ENCODE peak calls at places on chromosomes 6 and 20, in five cellular contexts. T, R, Y, S and I are unnamed samples. For H3K4me1, the result is how much of the 10 kb centered on the place peaks cover.

GRCh38 chr6:133705071-133705470 is 183.8 kb upstream of the TCF21 start:
- DNase-seq in S (peak), Y (no peak), R (no peak), T (no peak), I (no peak)

GRCh38 chr20:3697588-3698235 is 14.7 kb downstream of the SIGLEC1 start:
- DNase-seq in R (no peak), T (no peak), Y (no peak), S (no peak), I (peak)

GRCh38 chr6:146027586-146028249 is 1.1 kb upstream of the GRM1 start:
- DNase-seq in R (no peak), Y (no peak), S (no peak), T (no peak), I (no peak)

GRCh38 chr6:56529594-56530191 is 113.0 kb downstream of the DST start:
- DNase-seq in R (no peak), Y (no peak), T (no peak), S (peak), I (no peak)

GRCh38 chr20:60292001-60292520 is 333.8 kb downstream of the CDH26 start:
- DNase-seq in Y (no peak), S (no peak), T (no peak), R (no peak), I (no peak)

GRCh38 chr6:164379786-164380185 is 929.6 kb downstream of the C6orf118 start:
- DNase-seq in S (peak), Y (no peak), R (no peak), T (no peak), I (no peak)

GRCh38 chr6:160055378-160055777 is 66.2 kb upstream of the SLC22A1 start:
- DNase-seq in R (peak), Y (no peak), T (peak), S (no peak), I (no peak)

GRCh38 chr6:11055127-11055627 is 11.1 kb upstream of the ELOVL2 start:
- DNase-seq in S (peak), R (no peak), T (no peak), Y (no peak), I (no peak)

GRCh38 chr6:154526997-154527396 is 16.5 kb upstream of the CNKSR3 start:
- DNase-seq in T (no peak), Y (no peak), S (no peak), R (no peak), I (no peak)

GRCh38 chr6:71852951-71853350 is 33.4 kb upstream of the RIMS1 start:
- DNase-seq in S (no peak), T (no peak), Y (no peak), R (no peak), I (no peak)

GRCh38 chr6:53312355-53312754 is 36.4 kb downstream of the ELOVL5 start:
- DNase-seq in S (no peak), T (no peak), R (no peak), Y (no peak), I (no peak)

GRCh38 chr6:37168809-37169457 is 1.0 kb upstream of the PIM1 start:
- DNase-seq in S (no peak), Y (peak), R (no peak), T (no peak), I (no peak)

GRCh38 chr6:14763616-14764015 is 482.3 kb upstream of the JARID2 start:
- DNase-seq in Y (no peak), R (no peak), S (no peak), T (no peak), I (no peak)

GRCh38 chr6:43308101-43308989 is at the start of gene CRIP3:
- DNase-seq in R (peak), S (peak), T (no peak), Y (peak), I (no peak)

GRCh38 chr6:33082702-33083101 is 6.9 kb downstream of the HLA-DPB1 start:
- DNase-seq in T (no peak), S (peak), Y (peak), R (no peak), I (no peak)

GRCh38 chr6:52724406-52725121 is 38.7 kb downstream of the GSTA2 start:
- DNase-seq in Y (peak), R (peak), S (peak), T (peak), I (peak)

GRCh38 chr6:1856381-1856780 is 246.7 kb downstream of the FOXC1 start:
- DNase-seq in R (no peak), Y (no peak), T (no peak), S (peak), I (no peak)

GRCh38 chr20:13898012-13898612 is 92.3 kb downstream of the SEL1L2 start:
- DNase-seq in T (no peak), R (no peak), Y (no peak), S (no peak), I (no peak)

GRCh38 chr6:111713811-111714210 is 108.1 kb upstream of the TRAF3IP2 start:
- DNase-seq in S (no peak), T (no peak), R (no peak), Y (no peak), I (no peak)
- H3K4me1 ChIP-seq in S (under half), T (under half), R (under half), Y (under half), I (under half)

DNA sequence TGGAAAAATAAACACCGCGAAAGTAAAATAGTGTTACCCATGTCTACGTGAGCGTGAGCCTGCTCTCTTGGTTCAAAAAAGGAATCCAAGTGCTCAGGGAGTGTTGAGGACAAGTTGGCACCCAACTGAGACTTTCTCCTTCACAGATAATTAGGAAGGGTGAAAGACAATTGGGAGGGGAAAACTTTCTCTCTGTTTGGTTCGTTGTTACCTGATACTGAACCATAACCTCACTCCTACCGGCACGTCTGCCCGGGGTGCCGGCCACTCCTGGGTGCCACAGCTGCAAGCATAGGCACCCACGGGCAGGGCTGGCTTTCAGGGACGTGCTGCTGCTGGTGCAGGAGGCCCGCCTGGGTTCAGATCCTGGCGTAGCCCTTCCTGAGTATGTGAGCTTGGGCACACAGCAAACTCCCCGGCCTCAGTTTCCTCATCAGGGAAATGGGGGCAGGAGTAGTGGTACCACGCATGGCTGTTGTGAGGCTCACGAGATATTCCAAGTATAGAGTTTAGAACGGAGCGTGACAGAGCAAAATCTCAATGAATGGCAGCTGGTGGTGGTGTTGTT is 38.2 kb upstream of the PMEPA1 start:
- DNase-seq in T (no peak), S (peak), R (peak), Y (no peak), I (no peak)
- H3K4me3 ChIP-seq in T (no peak), S (no peak), R (no peak), Y (peak), I (no peak)

DNA sequence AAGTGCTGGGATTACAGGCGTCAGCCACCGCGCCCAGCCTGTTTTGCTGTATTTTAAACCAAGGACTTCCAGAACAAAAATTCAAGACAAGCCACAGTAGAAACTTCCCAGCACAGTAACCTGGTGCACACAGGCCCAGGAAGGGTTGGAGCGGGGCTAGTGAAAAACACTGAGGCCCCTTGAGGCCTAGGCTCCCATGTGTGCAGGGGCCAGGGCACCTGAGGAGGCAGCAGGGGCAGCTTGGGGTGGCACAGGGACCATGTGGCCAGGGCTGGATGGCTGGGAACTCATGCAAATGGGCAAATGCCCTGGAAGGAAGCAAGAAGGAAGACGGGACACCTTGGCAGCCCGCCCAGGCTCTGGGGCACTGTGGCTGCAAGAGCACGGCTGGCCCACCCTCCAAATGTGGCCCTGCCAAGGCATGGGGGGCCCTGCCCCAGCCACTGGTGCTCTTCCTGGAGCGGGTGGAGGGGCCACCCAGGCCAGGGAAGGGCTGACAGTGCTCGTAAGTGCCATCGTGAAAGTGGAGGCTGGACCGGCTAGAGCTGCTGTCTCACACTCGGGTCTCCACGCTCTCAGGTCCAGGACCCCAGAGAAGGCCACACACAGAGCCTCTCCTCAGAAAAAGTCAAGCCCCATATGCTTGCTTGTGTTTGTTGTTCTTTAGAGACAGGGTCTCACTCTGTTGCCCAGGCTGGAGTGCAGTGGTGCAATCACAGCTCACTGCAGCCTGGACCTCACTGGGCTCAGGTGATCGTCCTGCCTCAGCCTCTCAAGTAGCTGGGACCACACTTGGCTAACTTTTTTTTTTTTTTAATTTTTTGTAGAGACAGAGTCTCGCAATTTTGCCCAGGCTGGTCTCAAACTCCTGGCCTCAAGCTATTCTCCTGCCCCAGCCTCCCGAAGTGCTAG is 10.3 kb downstream of the SLC2A4RG start:
- DNase-seq in Y (no peak), R (no peak), T (no peak), S (no peak), I (peak)
- H3K4me1 ChIP-seq in Y (under half), R (under half), T (under half), S (under half), I (under half)

DNA sequence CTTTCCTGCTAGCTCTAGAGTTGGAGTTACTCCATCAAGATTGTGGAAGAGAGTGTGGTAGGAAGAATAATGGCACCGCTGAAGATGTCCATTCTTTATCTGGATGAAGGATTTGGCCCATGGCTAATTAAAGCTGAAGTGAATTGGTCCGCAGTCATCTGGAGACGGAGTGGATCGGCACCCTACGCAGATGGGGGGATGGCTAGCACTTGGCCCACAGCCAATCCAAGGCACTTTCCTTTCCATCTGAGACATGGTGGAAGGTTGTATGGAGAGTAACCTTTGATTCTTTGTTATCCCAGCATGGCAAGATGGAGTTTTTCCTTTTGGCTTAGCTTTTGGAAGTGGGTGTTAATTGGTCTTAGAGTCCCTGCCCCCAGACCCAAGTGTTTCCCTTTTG is 88.3 kb downstream of the JPH2 start:
- DNase-seq in T (no peak), R (no peak), Y (no peak), S (no peak), I (no peak)
- H3K4me3 ChIP-seq in T (no peak), R (no peak), Y (no peak), S (no peak), I (no peak)